ENCODE peak calls at places on chromosomes 11 and 22, in four cellular contexts. One of them, this sample, is unnamed.

GRCh38 chr11:11173316-11174025 is 179.6 kb downstream of the CSNK2A3 start:
- DNase-seq in tibial nerve: no peak
- DNase-seq in fibroblast of lung: no peak
- DNase-seq in MM.1S: peak; percentile 30
- DNase-seq in this sample: no peak

GRCh38 chr11:102177126-102177525 is 66.9 kb downstream of the YAP1 start:
- DNase-seq in tibial nerve: no peak
- DNase-seq in fibroblast of lung: no peak
- DNase-seq in MM.1S: no peak
- DNase-seq in this sample: no peak

GRCh38 chr11:44785856-44786606 is 59.3 kb downstream of the TSPAN18 start:
- DNase-seq in tibial nerve: no peak
- DNase-seq in fibroblast of lung: no peak
- DNase-seq in MM.1S: no peak
- DNase-seq in this sample: no peak

GRCh38 chr11:130217133-130217631 is 57.6 kb downstream of the ST14 start:
- DNase-seq in tibial nerve: no peak
- DNase-seq in fibroblast of lung: no peak
- DNase-seq in MM.1S: no peak
- DNase-seq in this sample: peak; percentile 35

GRCh38 chr22:45159652-45160462 is 3.9 kb upstream of the NUP50 start:
- DNase-seq in tibial nerve: no peak
- DNase-seq in fibroblast of lung: no peak
- DNase-seq in MM.1S: no peak
- DNase-seq in this sample: no peak

GRCh38 chr11:119713361-119714040 is 15.5 kb downstream of the NECTIN1 start:
- DNase-seq in tibial nerve: no peak
- DNase-seq in fibroblast of lung: no peak
- DNase-seq in MM.1S: no peak
- DNase-seq in this sample: no peak

GRCh38 chr11:116134450-116134849 is 630.2 kb upstream of the CADM1 start:
- DNase-seq in tibial nerve: no peak
- DNase-seq in fibroblast of lung: no peak
- DNase-seq in MM.1S: no peak
- DNase-seq in this sample: no peak

GRCh38 chr11:10503217-10503616 is 37.8 kb downstream of the RNF141 start:
- DNase-seq in tibial nerve: no peak
- DNase-seq in fibroblast of lung: no peak
- DNase-seq in MM.1S: no peak
- DNase-seq in this sample: no peak

GRCh38 chr22:41848468-41848867 is 15.6 kb downstream of the SREBF2 start:
- DNase-seq in tibial nerve: peak; percentile 56
- DNase-seq in fibroblast of lung: peak; percentile 61
- DNase-seq in MM.1S: no peak
- DNase-seq in this sample: no peak

GRCh38 chr11:74749965-74750296 is 1.3 kb downstream of the RNF169 start:
- DNase-seq in tibial nerve: no peak
- DNase-seq in fibroblast of lung: no peak
- DNase-seq in MM.1S: no peak
- DNase-seq in this sample: peak; percentile 45

GRCh38 chr11:112293614-112294013 is 33.0 kb upstream of the PLET1 start:
- DNase-seq in tibial nerve: no peak
- DNase-seq in fibroblast of lung: no peak
- DNase-seq in MM.1S: no peak
- DNase-seq in this sample: no peak

GRCh38 chr11:11425806-11426205 is 72.8 kb upstream of the CSNK2A3 start:
- DNase-seq in tibial nerve: no peak
- DNase-seq in fibroblast of lung: no peak
- DNase-seq in MM.1S: no peak
- DNase-seq in this sample: no peak

GRCh38 chr11:8261316-8261715 is 2.4 kb downstream of the LMO1 start:
- DNase-seq in tibial nerve: no peak
- DNase-seq in fibroblast of lung: no peak
- DNase-seq in MM.1S: no peak
- DNase-seq in this sample: no peak

DNA sequence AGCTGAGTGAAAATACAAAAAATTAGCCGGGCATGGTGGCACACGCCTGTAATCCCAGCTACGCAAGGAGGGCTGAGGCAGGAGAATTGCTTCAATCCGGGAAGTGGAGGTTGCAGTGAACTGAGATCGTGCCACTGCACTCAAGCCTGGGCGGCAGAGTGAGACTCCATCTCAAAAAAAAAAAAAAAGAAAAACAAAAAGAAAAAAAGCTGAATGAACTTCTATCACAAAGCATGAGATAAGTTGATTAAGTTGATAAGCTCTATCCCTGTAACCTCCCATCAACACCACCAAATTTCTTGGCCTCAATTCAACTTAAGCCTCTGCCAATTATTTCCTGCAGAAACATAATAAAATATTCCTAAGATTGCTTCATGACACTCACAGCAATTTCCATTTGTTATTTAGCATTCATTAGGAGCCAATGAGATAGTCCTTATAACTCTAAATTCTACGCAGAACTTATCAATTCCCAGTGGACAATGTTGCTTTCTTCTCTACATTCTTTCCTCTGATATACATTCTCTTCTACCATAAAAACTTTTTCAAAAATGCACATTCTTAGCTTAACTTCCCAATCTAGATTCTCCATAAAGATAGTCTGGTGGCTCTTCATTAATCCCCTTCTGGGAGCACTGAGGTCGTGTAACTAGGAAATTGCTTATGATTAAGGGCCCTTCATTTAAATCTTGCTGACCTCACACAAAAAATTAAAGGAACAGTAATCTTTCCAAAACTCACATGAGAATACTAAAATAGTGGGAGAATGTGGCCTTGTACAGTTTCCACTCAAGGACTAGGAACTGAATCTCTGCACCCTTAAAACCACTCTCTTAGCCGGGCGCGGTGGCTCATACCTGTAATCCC is 2.9 kb downstream of the AMBRA1 start:
- DNase-seq in tibial nerve: no peak
- DNase-seq in fibroblast of lung: no peak
- DNase-seq in MM.1S: no peak
- DNase-seq in this sample: peak; percentile 14
- H3K4me3 ChIP-seq in tibial nerve: no peak overlapping the region
- H3K4me3 ChIP-seq in fibroblast of lung: peak overlapping the region; percentile 6
- H3K4me3 ChIP-seq in MM.1S: no peak overlapping the region
- H3K4me3 ChIP-seq in this sample: no peak overlapping the region

DNA sequence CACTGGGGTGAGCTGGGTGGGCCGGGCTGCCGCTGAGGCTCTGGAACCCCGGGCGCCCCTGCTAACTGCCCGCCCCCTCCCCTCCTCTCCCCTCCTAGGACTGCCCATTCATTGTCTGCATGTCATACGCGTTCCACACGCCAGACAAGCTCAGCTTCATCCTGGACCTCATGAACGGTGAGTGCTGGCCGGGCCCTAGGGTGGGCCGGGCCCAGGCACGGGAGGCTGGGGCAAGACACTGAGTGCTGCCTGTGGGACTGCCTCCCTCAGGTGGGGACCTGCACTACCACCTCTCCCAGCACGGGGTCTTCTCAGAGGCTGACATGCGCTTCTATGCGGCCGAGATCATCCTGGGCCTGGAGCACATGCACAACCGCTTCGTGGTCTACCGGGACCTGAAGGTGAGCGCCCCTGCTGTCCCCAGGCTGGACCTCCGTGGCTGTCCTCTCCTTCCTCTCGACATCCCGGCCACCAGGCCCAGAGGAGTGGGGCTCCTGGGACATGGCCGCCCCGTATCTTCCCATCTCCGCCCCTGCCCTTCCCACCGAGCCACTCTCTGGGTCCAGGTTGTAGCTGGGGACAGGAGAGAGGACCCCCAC is 7.5 kb upstream of the ANKRD13D start:
- DNase-seq in tibial nerve: no peak
- DNase-seq in fibroblast of lung: no peak
- DNase-seq in MM.1S: no peak
- DNase-seq in this sample: no peak
- H3K4me1 ChIP-seq in tibial nerve: peaks cover 42% of the 10 kb centered on the region
- H3K4me1 ChIP-seq in fibroblast of lung: peaks cover 13% of the 10 kb centered on the region
- H3K4me1 ChIP-seq in MM.1S: peaks cover 19% of the 10 kb centered on the region
- H3K4me1 ChIP-seq in this sample: no peaks in the 10 kb centered on the region

GRCh38 chr11:20672575-20672974 is 3.2 kb downstream of the NELL1 start:
- DNase-seq in tibial nerve: no peak
- DNase-seq in fibroblast of lung: no peak
- DNase-seq in MM.1S: peak; percentile 23
- DNase-seq in this sample: peak; percentile 37
- H3K4me3 ChIP-seq in tibial nerve: no peak overlapping the region
- H3K4me3 ChIP-seq in fibroblast of lung: no peak overlapping the region
- H3K4me3 ChIP-seq in MM.1S: no peak overlapping the region
- H3K4me3 ChIP-seq in this sample: no peak overlapping the region

GRCh38 chr11:78224906-78225420 is 36.2 kb downstream of the USP35 start:
- DNase-seq in tibial nerve: no peak
- DNase-seq in fibroblast of lung: no peak
- DNase-seq in MM.1S: no peak
- DNase-seq in this sample: no peak
- H3K4me1 ChIP-seq in tibial nerve: no peaks in the 10 kb centered on the region
- H3K4me1 ChIP-seq in fibroblast of lung: no peaks in the 10 kb centered on the region
- H3K4me1 ChIP-seq in MM.1S: peaks cover 16% of the 10 kb centered on the region
- H3K4me1 ChIP-seq in this sample: no peaks in the 10 kb centered on the region

DNA sequence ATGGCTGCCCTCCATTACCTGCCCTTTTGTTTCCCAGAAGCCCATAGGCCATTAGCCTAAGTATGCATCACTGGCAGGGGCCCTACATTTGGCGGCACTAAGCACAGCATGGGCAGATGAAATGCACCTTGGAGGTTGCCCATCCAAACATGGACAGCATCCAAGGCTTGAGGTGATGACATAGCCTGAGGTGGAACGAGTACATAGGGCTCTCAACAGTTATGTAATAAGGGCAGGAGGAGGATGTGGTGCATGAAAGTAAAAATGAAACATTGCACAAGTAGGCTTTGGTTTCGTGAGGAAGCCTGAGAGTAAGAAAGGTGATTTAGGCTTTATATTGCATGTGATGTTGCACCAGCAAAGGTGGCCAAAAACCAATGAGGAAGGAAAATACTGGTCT is 148.1 kb downstream of the FAM76B start:
- DNase-seq in tibial nerve: peak; percentile 45
- DNase-seq in fibroblast of lung: no peak
- DNase-seq in MM.1S: peak; percentile 68
- DNase-seq in this sample: no peak
- H3K4me3 ChIP-seq in tibial nerve: no peak overlapping the region
- H3K4me3 ChIP-seq in fibroblast of lung: no peak overlapping the region
- H3K4me3 ChIP-seq in MM.1S: no peak overlapping the region
- H3K4me3 ChIP-seq in this sample: no peak overlapping the region

DNA sequence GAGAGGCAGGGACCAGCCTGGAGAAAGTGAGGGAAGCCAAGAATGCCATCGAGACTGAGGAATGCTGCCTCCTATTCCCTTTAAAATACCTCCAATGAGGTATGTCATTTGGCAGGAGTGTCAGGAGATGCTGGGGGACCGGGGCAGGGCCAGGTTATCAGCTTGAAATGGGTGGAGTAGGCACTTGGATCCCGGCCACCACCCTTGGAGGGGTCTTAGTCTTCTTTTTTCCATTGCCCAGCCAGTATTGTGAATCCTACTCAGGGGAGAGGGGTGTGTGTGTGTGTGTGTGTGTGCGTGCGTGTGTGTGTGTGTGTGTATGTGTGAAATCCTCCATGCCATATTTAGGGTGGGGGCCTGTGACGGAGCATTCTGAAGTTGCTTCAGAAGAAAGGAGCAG is 116.2 kb downstream of the ZBTB16 start:
- DNase-seq in tibial nerve: no peak
- DNase-seq in fibroblast of lung: no peak
- DNase-seq in MM.1S: no peak
- DNase-seq in this sample: no peak
- H3K4me1 ChIP-seq in tibial nerve: peaks cover 55% of the 10 kb centered on the region
- H3K4me1 ChIP-seq in fibroblast of lung: no peaks in the 10 kb centered on the region
- H3K4me1 ChIP-seq in MM.1S: peaks cover 26% of the 10 kb centered on the region
- H3K4me1 ChIP-seq in this sample: no peaks in the 10 kb centered on the region

DNA sequence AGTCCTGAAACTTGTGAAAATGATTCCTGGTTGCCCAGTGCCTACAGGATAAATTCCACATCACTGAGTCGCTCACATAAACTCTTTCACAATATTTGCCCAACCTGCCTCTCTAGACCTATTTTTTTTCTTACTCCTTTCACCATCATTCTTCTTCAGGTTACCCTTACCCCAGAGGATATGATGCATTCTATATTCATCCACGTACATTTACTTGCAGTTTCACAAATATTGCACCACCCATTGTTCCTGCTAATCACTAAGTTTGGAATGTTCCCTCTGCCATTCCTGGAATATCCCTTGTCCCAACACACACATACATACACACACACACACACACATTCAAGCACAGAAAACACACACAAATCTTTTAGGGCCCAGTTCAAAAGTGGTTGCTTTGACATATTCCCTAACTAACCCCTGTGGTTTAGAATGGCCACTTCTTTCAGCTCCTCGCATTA is 379.5 kb downstream of the ETS1 start:
- DNase-seq in tibial nerve: no peak
- DNase-seq in fibroblast of lung: peak; percentile 98
- DNase-seq in MM.1S: no peak
- DNase-seq in this sample: no peak
- H3K4me3 ChIP-seq in tibial nerve: no peak overlapping the region
- H3K4me3 ChIP-seq in fibroblast of lung: no peak overlapping the region
- H3K4me3 ChIP-seq in MM.1S: no peak overlapping the region
- H3K4me3 ChIP-seq in this sample: no peak overlapping the region

GRCh38 chr11:68213135-68213515 is at the start of gene KMT5B:
- DNase-seq in tibial nerve: no peak
- DNase-seq in fibroblast of lung: peak; percentile 71
- DNase-seq in MM.1S: no peak
- DNase-seq in this sample: peak; percentile 72
- H3K4me1 ChIP-seq in tibial nerve: peaks cover 33% of the 10 kb centered on the region
- H3K4me1 ChIP-seq in fibroblast of lung: no peaks in the 10 kb centered on the region
- H3K4me1 ChIP-seq in MM.1S: peaks cover 26% of the 10 kb centered on the region
- H3K4me1 ChIP-seq in this sample: peaks cover 6% of the 10 kb centered on the region

DNA sequence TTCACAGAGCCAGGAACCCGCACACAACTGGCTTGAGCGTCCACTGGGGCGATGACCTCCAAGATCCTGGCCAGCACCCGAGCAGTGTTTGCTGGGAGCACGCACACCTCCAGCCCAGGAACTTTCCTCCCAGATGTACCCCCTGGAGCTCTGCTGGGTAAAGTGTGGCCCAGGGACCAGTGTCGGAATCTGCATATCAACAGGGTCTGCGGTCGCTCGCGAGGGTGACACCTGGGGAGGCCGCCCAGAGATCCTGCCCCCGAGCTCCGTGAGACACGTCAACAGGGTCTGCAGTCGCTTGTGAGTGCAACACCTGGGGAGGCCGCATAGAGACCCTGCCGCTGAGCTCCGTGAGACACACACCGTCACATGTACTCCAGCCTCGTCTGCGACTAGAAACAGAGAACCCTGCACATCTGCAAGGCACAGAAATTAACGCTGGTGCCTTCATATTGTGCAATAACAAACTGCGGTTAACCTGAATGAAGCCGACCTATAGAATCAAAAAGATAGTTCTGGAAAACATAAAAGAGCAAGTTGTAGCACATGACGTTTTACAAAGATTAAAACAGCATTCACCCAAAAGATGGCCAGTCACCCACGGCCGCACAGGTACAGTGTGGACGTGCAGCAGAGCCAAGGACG is 172.4 kb downstream of the BRD1 start:
- DNase-seq in tibial nerve: no peak
- DNase-seq in fibroblast of lung: no peak
- DNase-seq in MM.1S: no peak
- DNase-seq in this sample: no peak
- H3K4me3 ChIP-seq in tibial nerve: no peak overlapping the region
- H3K4me3 ChIP-seq in fibroblast of lung: no peak overlapping the region
- H3K4me3 ChIP-seq in MM.1S: peak overlapping the region; percentile 78
- H3K4me3 ChIP-seq in this sample: peak overlapping the region; percentile 69

This sample was measured in HAP-1.